ENCODE peak calls at places on chromosomes 6 and 20, in nine cellular contexts. A is head of caudate nucleus; J is activated T-cell treated with anti-CD3 and anti-CD28 coated beads, Interleukin-2, amount 50 U/mL, for 72 hours; X is HEK293T; S is CD4-positive, alpha-beta memory T cell; I is endodermal cell; W is HTR-8/SVneo; Z is nephron progenitor cell; V is GM23338. H is an unnamed sample.

GRCh38 chr20:4483961-4484360 is 237.7 kb upstream of the PRND start:
- DNase-seq in A (no peak), J (no peak), X (no peak), S (no peak), I (no peak), W (no peak), Z (no peak), V (no peak), H (no peak)

GRCh38 chr20:48603819-48604405 is 223.9 kb downstream of the PREX1 start:
- DNase-seq in A (no peak), J (no peak), X (no peak), S (no peak), I (no peak), W (no peak), Z (no peak), V (no peak), H (no peak)

GRCh38 chr6:147205690-147206600 is 1.7 kb downstream of the STXBP5 start:
- DNase-seq in A (no peak), J (no peak), X (no peak), S (no peak), I (no peak), W (peak; percentile 12), Z (no peak), V (no peak), H (no peak)

GRCh38 chr20:35674921-35675320 is 10.2 kb upstream of the CPNE1 start:
- DNase-seq in A (no peak), J (no peak), X (no peak), S (no peak), I (no peak), W (no peak), Z (no peak), V (no peak), H (no peak)

GRCh38 chr20:46946796-46947195 is 52.2 kb downstream of the EYA2 start:
- DNase-seq in A (no peak), J (no peak), X (no peak), S (no peak), I (no peak), W (no peak), Z (no peak), V (no peak), H (no peak)

GRCh38 chr6:26186652-26187051 is 99.4 kb downstream of the HFE start:
- DNase-seq in A (no peak), J (no peak), X (no peak), S (no peak), I (peak; percentile 40), W (no peak), Z (no peak), V (no peak), H (no peak)

GRCh38 chr6:81486234-81486633 is 266.2 kb downstream of the TENT5A start:
- DNase-seq in A (no peak), J (no peak), X (no peak), S (no peak), I (no peak), W (no peak), Z (no peak), V (no peak), H (no peak)

GRCh38 chr6:154969796-154970195 is 25.3 kb upstream of the TIAM2 start:
- DNase-seq in A (no peak), J (no peak), X (no peak), S (no peak), I (no peak), W (no peak), Z (no peak), V (no peak), H (no peak)

H was measured in AG20443.